ENCODE peak calls at places on chromosomes 13 and 19, in ten cellular contexts. Y is brain microvascular endothelial cell, Q is progenitor cell of endocrine pancreas, X is AG04450, M is fibroblast of lung, A is epithelial cell of proximal tubule, B is choroid plexus epithelial cell, T is psoas muscle, C is cardiac muscle cell, R is pancreas. I is an unnamed sample.

GRCh38 chr19:571127-571974 is 1.0 kb upstream of the BSG start:
- DNase-seq in Y (no peak), Q (no peak), X (no peak), M (peak; percentile 40), A (no peak), B (peak; percentile 47), T (peak; percentile 21), C (peak; percentile 37), R (peak; percentile 59), I (no peak)

GRCh38 chr13:50025446-50025845 is 10.2 kb downstream of the KCNRG start:
- DNase-seq in Y (no peak), Q (no peak), X (no peak), M (no peak), A (no peak), B (peak; percentile 22), T (no peak), C (no peak), R (no peak), I (no peak)

GRCh38 chr19:4089400-4089908 is 22.8 kb upstream of the ZBTB7A start:
- DNase-seq in Y (no peak), Q (no peak), X (no peak), M (no peak), A (no peak), B (no peak), T (no peak), C (no peak), R (no peak), I (no peak)

GRCh38 chr19:46426506-46427162 is 2.1 kb downstream of the PNMA8C start:
- DNase-seq in Y (peak; percentile 56), Q (peak; percentile 71), X (peak; percentile 61), M (peak; percentile 84), A (no peak), B (peak; percentile 88), T (peak; percentile 73), C (peak; percentile 89), R (peak; percentile 86), I (no peak)

GRCh38 chr19:11506101-11506555 is 489 bp upstream of the ZNF653 start:
- DNase-seq in Y (no peak), Q (no peak), X (no peak), M (no peak), A (no peak), B (no peak), T (no peak), C (no peak), R (no peak), I (no peak)

GRCh38 chr19:34232566-34233481 is 21.5 kb upstream of the GARRE1 start:
- DNase-seq in Y (peak; percentile 92), Q (no peak), X (peak; percentile 74), M (peak; percentile 88), A (peak; percentile 70), B (peak; percentile 94), T (peak; percentile 43), C (peak; percentile 92), R (peak; percentile 40), I (peak; percentile 62)

GRCh38 chr13:104105418-104106355 is 1039.5 kb upstream of the SLC10A2 start:
- DNase-seq in Y (no peak), Q (no peak), X (no peak), M (no peak), A (no peak), B (no peak), T (no peak), C (no peak), R (peak; percentile 78), I (no peak)

GRCh38 chr13:61664821-61665705 is 249.4 kb upstream of the PCDH20 start:
- DNase-seq in Y (no peak), Q (no peak), X (no peak), M (no peak), A (peak; percentile 66), B (peak; percentile 1), T (no peak), C (peak; percentile 0), R (no peak), I (no peak)

GRCh38 chr13:20241593-20241992 is 9.5 kb upstream of the GJB6 start:
- DNase-seq in Y (no peak), Q (no peak), X (no peak), M (no peak), A (no peak), B (no peak), T (no peak), C (no peak), R (no peak), I (no peak)

GRCh38 chr13:102039264-102039663 is 362.6 kb downstream of the FGF14 start:
- DNase-seq in Y (no peak), Q (no peak), X (no peak), M (no peak), A (no peak), B (no peak), T (no peak), C (no peak), R (no peak), I (no peak)

GRCh38 chr13:112341976-112342735 is 34.0 kb upstream of the SPACA7 start:
- DNase-seq in Y (no peak), Q (no peak), X (no peak), M (no peak), A (no peak), B (no peak), T (no peak), C (no peak), R (no peak), I (no peak)

GRCh38 chr19:14580623-14581237 is 2.2 kb upstream of the CLEC17A start:
- DNase-seq in Y (no peak), Q (no peak), X (no peak), M (no peak), A (no peak), B (no peak), T (no peak), C (no peak), R (no peak), I (no peak)

GRCh38 chr19:14577264-14577663 is 5.4 kb upstream of the NDUFB7 start:
- DNase-seq in Y (no peak), Q (no peak), X (no peak), M (no peak), A (no peak), B (no peak), T (no peak), C (no peak), R (no peak), I (no peak)

GRCh38 chr19:14576363-14576762 is 4.5 kb upstream of the NDUFB7 start:
- DNase-seq in Y (no peak), Q (no peak), X (no peak), M (no peak), A (no peak), B (no peak), T (no peak), C (no peak), R (no peak), I (no peak)

GRCh38 chr19:14575428-14575980 is 3.6 kb upstream of the NDUFB7 start:
- DNase-seq in Y (no peak), Q (no peak), X (no peak), M (no peak), A (no peak), B (no peak), T (no peak), C (no peak), R (no peak), I (no peak)

DNA sequence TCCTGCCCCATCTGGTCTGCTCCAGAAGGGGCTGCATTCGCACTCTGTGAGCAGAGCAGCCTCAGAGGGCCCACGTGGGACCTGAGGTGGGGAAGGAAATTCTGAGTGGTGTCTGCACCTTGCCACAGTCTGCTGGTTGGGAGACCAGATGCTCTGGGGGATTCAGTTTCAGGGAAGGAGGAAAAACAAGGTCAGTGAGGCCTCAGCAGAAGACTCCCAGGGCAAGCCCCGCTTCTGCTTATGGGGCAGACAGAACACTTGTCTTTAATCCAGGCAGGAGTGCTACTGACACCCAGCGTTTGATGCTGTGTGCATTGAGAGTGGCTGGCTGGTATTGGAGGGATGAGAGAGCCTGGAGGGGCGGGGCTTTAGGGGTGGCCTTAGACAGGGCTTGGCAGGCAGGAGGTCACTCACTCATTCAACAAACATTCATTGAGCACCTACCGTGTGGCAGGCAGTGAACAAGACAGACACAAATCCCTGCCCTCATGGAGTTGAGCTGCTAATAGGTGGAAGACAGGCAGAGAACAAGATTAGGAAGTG is 4.9 kb upstream of the CLEC17A start:
- DNase-seq in Y (no peak), Q (no peak), X (no peak), M (no peak), A (no peak), B (no peak), T (no peak), C (no peak), R (no peak), I (no peak)
- TF ChIP-seq CTCF in Y (no peak), Q (no peak), X (no peak), M (no peak), A (no peak), B (no peak), T (no peak), C (no peak), R (no peak), I (no peak)

GRCh38 chr13:40789275-40790231 is at the start of gene SLC25A15:
- DNase-seq in Y (peak; percentile 45), Q (peak; percentile 80), X (peak; percentile 46), M (peak; percentile 79), A (no peak), B (peak; percentile 68), T (peak; percentile 85), C (peak; percentile 91), R (peak; percentile 80), I (peak; percentile 49)
- TF ChIP-seq CTCF in Y (peak; percentile 8), Q (peak; percentile 58), X (peak; percentile 5), M (no peak), A (no peak), B (no peak), T (peak; percentile 26), C (peak; percentile 17), R (peak; percentile 26), I (no peak)

DNA sequence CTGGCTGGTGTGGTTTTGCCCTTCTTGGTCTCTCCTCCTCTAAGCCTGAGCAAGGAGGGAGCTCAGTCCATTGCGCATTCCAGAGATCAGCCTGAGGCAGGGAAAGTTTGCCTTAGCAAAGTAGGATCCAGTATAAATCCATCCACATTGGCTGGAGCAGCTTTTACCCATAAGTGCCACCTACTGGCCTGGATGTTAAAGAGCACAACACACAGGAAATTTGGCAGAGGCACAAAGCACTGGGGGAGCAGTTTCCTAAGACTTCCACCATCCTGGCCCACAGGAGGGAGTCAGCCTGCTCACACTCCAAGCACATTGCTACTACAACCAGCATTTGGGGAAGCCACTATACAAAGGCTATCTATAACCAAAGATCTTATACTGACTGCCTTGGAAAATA is 1124.2 kb downstream of the SLITRK1 start:
- DNase-seq in Y (peak; percentile 14), Q (no peak), X (no peak), M (no peak), A (no peak), B (peak; percentile 60), T (no peak), C (peak; percentile 37), R (no peak), I (no peak)
- TF ChIP-seq CTCF in Y (peak; percentile 66), Q (peak; percentile 33), X (peak; percentile 33), M (peak; percentile 21), A (peak; percentile 47), B (peak; percentile 63), T (no peak), C (peak; percentile 32), R (no peak), I (no peak)

DNA sequence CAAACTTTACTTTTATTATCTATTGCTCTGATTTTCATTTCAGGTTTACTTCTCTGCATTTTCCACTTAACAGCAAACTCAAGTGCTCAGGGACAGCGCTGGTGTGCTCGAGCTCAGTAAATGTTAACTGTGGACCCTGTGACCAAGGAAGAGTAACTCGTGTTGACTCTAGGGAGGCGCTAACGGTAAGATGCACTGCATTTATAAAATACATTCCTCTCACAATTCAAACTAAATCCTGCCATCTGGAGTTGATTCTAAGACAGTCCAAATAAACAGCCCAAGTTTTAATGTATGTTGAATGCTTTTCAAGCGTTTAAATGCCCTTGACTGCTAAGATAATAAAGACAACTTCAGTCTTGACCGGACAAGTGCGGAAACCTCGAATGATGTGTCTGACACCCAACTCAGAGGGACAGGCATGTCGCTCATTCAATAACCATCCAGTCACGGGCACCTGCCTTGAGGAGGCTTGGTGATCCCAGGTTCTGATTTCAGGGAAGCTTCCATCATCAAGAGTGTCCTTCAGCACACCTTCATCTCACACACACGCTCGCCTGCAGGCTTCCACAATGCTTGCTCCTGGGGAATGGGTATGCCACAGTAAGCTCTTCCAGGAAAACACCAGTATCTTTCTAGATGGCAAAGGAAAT is 93.1 kb downstream of the STK24 start:
- DNase-seq in Y (no peak), Q (no peak), X (no peak), M (peak; percentile 58), A (no peak), B (peak; percentile 65), T (no peak), C (no peak), R (peak; percentile 15), I (no peak)
- TF ChIP-seq CTCF in Y (no peak), Q (no peak), X (peak; percentile 14), M (no peak), A (no peak), B (peak; percentile 8), T (no peak), C (no peak), R (no peak), I (no peak)